ENCODE peak calls at places on chromosomes 12 and 14, in ten cellular contexts. M is tibial nerve, Q is A549, N is HCT116, S is IMR-90, K is adrenal gland, R is spleen, V is transverse colon, B is heart left ventricle, H is esophagus squamous epithelium. L is an unnamed sample. For H3K4me1, the result is how much of the 10 kb centered on the place peaks cover.

GRCh38 chr12:117189725-117190209 is 503 bp downstream of the FBXO21 start:
- DNase-seq in M (peak), V (peak), Q (peak), B (peak), N (no peak), K (peak), H (no peak), R (peak), S (peak), L (peak)

GRCh38 chr14:104680806-104681688 is 8.4 kb upstream of the INF2 start:
- DNase-seq in H (no peak), K (peak), V (peak), R (peak), Q (peak), S (peak), N (no peak), M (no peak), B (no peak), L (peak)

GRCh38 chr12:75877588-75878381 is 153.8 kb downstream of the PHLDA1 start:
- DNase-seq in R (no peak), V (no peak), N (no peak), B (no peak), S (peak), Q (no peak), H (no peak), M (no peak), K (peak), L (no peak)

GRCh38 chr12:88681271-88681670 is 101.0 kb upstream of the KITLG start:
- DNase-seq in B (no peak), N (no peak), H (no peak), M (no peak), S (no peak), V (no peak), Q (no peak), R (no peak), K (no peak), L (no peak)

GRCh38 chr12:76236640-76237039 is 111.6 kb downstream of the BBS10 start:
- DNase-seq in B (no peak), V (no peak), M (no peak), S (peak), N (peak), Q (peak), R (no peak), H (no peak), K (no peak), L (no peak)

GRCh38 chr12:101697930-101698781 is 716 bp downstream of the CHPT1 start:
- DNase-seq in H (no peak), S (peak), Q (peak), N (no peak), B (peak), K (peak), V (peak), M (peak), R (peak), L (peak)

GRCh38 chr12:102939670-102940222 is 17.7 kb upstream of the ASCL1 start:
- DNase-seq in S (no peak), M (no peak), N (no peak), Q (no peak), K (no peak), R (no peak), V (no peak), B (no peak), H (no peak), L (no peak)

GRCh38 chr12:65510584-65511050 is 232.1 kb downstream of the MSRB3 start:
- DNase-seq in B (peak), V (peak), H (no peak), N (peak), R (no peak), K (peak), Q (no peak), S (no peak), M (peak), L (peak)

GRCh38 chr12:108099778-108100177 is 29.3 kb upstream of the WSCD2 start:
- DNase-seq in M (no peak), B (no peak), V (no peak), Q (no peak), K (no peak), S (no peak), N (no peak), R (no peak), H (no peak), L (no peak)

GRCh38 chr14:99733551-99734405 is 49.7 kb downstream of the CYP46A1 start:
- DNase-seq in K (peak), H (no peak), N (no peak), S (no peak), R (peak), V (peak), B (peak), Q (no peak), M (no peak), L (no peak)

GRCh38 chr12:11949738-11950403 is 120.9 kb upstream of the BCL2L14 start:
- DNase-seq in R (peak), Q (no peak), N (no peak), M (no peak), V (no peak), H (no peak), S (no peak), B (no peak), K (peak), L (peak)

GRCh38 chr12:49895773-49896172 is 7.9 kb downstream of the FAIM2 start:
- DNase-seq in S (no peak), B (no peak), R (no peak), H (no peak), Q (no peak), M (no peak), K (no peak), V (no peak), N (no peak), L (no peak)

GRCh38 chr14:75422169-75422568 is 5.7 kb upstream of the JDP2 start:
- DNase-seq in S (peak), Q (peak), K (no peak), R (no peak), N (no peak), B (no peak), M (no peak), V (no peak), H (no peak), L (no peak)

GRCh38 chr12:16218934-16219718 is 58.4 kb downstream of the SLC15A5 start:
- DNase-seq in M (no peak), N (no peak), B (no peak), K (no peak), H (no peak), S (no peak), R (no peak), Q (no peak), V (no peak), L (no peak)

GRCh38 chr14:103396463-103396862 is 11.2 kb downstream of the MARK3 start:
- DNase-seq in B (no peak), Q (no peak), K (no peak), M (no peak), S (no peak), H (no peak), N (no peak), R (no peak), V (no peak), L (no peak)

GRCh38 chr12:106392746-106393145 is 35.2 kb downstream of the POLR3B start:
- DNase-seq in H (no peak), V (no peak), M (no peak), S (no peak), K (no peak), N (no peak), Q (no peak), B (no peak), R (no peak), L (no peak)

GRCh38 chr12:54217774-54218221 is 29.0 kb upstream of the SMUG1 start:
- DNase-seq in K (no peak), R (peak), Q (no peak), V (peak), H (no peak), N (no peak), B (no peak), M (no peak), S (no peak), L (peak)

GRCh38 chr12:121793836-121794531 is 496 bp upstream of the RHOF start:
- DNase-seq in R (peak), N (peak), V (peak), K (peak), B (peak), S (peak), Q (peak), M (peak), H (peak), L (peak)

GRCh38 chr12:55717397-55718007 is 1.7 kb downstream of the BLOC1S1 start:
- DNase-seq in Q (no peak), R (no peak), M (no peak), N (no peak), H (no peak), K (peak), V (peak), S (peak), B (no peak), L (no peak)

GRCh38 chr14:59377485-59377884 is 87.7 kb downstream of the GPR135 start:
- DNase-seq in H (no peak), K (peak), Q (no peak), R (no peak), N (no peak), B (no peak), S (no peak), M (no peak), V (no peak), L (no peak)

GRCh38 chr14:57066887-57067513 is 201.7 kb downstream of the EXOC5 start:
- DNase-seq in S (peak), N (peak), B (no peak), M (no peak), R (no peak), K (peak), Q (peak), H (no peak), V (peak), L (peak)

GRCh38 chr12:77594386-77594785 is 236.3 kb upstream of the NAV3 start:
- DNase-seq in N (no peak), H (no peak), M (no peak), V (no peak), S (no peak), K (no peak), Q (no peak), R (no peak), B (no peak), L (no peak)

GRCh38 chr12:125100551-125101434 is 35.6 kb downstream of the AACS start:
- DNase-seq in M (no peak), N (no peak), H (no peak), S (no peak), B (no peak), K (no peak), V (no peak), Q (peak), R (no peak), L (no peak)

GRCh38 chr12:56267443-56268071 is 815 bp downstream of the COQ10A start:
- DNase-seq in R (no peak), N (no peak), S (no peak), H (no peak), B (peak), M (no peak), K (peak), V (no peak), Q (no peak), L (no peak)

GRCh38 chr14:89542768-89543419 is 125.9 kb upstream of the FOXN3 start:
- DNase-seq in B (no peak), H (no peak), K (no peak), M (no peak), Q (no peak), S (no peak), R (no peak), V (no peak), N (no peak), L (no peak)

GRCh38 chr12:13074396-13075113 is 28.9 kb downstream of the GSG1 start:
- DNase-seq in K (no peak), M (no peak), H (no peak), B (no peak), V (no peak), R (no peak), S (peak), N (no peak), Q (no peak), L (no peak)

GRCh38 chr12:20212036-20212435 is 156.3 kb upstream of the PDE3A start:
- DNase-seq in R (no peak), B (no peak), N (no peak), H (no peak), S (peak), M (no peak), Q (peak), V (no peak), K (no peak), L (no peak)

DNA sequence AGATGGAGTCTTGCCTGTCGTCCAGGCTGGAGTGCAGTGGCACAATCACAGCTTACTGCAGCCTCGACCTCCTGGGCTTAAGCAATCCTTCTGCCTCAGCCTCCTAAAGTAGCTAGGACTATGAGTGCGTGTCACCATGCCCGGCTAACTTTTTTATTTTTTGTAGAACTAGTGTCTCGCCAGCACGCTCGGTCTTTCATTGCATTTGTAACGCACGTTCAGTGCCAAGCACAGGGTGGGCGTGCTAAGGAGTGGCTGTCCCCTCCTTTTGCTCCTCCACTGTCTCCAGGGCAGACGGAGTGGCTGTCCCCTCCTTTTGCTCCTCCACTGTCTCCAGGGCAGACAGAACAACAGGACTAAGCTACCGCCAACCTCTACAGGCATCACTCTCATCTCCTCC is 60.3 kb downstream of the CCDC88C start:
- DNase-seq in N (no peak), R (peak), V (no peak), B (no peak), H (no peak), Q (no peak), M (no peak), K (no peak), S (no peak), L (no peak)
- H3K4me1 ChIP-seq in N (under half), R (half or more), V (under half), B (under half), H (under half), Q (under half), M (under half), K (under half), S (under half), L (under half)

DNA sequence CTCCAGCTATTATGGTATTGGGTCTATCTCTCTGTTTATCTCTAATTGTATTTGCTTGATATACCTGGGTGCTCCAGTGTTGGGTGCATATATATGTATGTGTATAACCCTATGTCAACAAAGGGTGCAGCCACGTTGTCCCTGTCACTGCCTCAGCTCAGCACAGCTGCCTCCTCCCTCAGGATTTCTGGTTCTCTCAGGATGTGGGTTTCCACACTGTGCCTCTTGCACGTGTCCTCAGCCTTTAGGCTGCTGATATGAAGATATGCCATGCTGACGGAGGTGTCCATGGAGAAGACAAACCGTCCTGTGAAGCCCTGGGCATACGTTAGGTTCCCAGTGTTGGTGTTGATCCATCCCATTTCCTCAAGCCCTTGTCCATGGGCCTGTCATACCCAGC is 791.2 kb downstream of the TMEM121 start:
- DNase-seq in M (no peak), S (no peak), Q (no peak), N (no peak), H (no peak), K (no peak), B (no peak), V (no peak), R (no peak), L (no peak)
- TF ChIP-seq POLR2A in M (no peak), S (no peak), Q (no peak), N (no peak), H (no peak), K (no peak), B (no peak), V (no peak), R (no peak), L (no peak)

DNA sequence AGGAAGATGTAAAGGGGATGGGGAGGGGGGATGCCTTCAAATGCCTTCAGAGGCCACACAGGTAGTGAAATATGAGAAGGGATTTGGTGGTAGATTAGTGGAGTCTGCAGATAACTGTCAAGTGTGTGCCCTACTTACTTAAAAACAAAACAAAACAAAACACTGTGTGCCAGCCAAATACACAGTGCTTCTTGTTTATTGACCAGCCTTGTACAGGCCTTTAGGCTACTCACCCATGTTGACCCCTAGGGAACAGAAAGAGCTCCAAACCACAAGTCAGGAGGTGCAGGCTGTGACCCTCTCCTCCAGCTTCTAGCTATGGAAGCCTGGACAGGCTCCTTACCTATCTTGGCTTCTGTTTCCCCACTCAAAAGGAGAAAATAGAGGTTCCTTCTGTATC is 562.0 kb downstream of the ETNK1 start:
- DNase-seq in R (no peak), B (no peak), V (no peak), K (no peak), N (no peak), H (no peak), S (no peak), M (no peak), Q (no peak), L (no peak)
- H3K4me3 ChIP-seq in R (no peak), B (no peak), V (no peak), K (no peak), N (no peak), H (no peak), S (no peak), M (no peak), Q (no peak), L (no peak)

GRCh38 chr14:52939427-52939826 is 11.4 kb downstream of the FERMT2 start:
- DNase-seq in S (no peak), V (no peak), R (no peak), K (no peak), B (no peak), M (no peak), N (no peak), Q (no peak), H (no peak), L (no peak)

GRCh38 chr14:52937869-52938268 is 13.0 kb downstream of the FERMT2 start:
- DNase-seq in R (no peak), S (no peak), B (no peak), K (no peak), M (no peak), N (no peak), H (no peak), V (no peak), Q (no peak), L (no peak)

GRCh38 chr14:52936437-52936836 is 14.4 kb downstream of the FERMT2 start:
- DNase-seq in B (no peak), N (no peak), M (no peak), R (no peak), V (no peak), Q (no peak), H (no peak), S (no peak), K (no peak), L (no peak)

GRCh38 chr14:52935847-52936246 is 15.0 kb downstream of the FERMT2 start:
- DNase-seq in H (no peak), S (no peak), N (no peak), B (no peak), V (no peak), R (no peak), K (no peak), M (no peak), Q (no peak), L (no peak)

GRCh38 chr14:52937306-52937705 is 13.5 kb downstream of the FERMT2 start:
- DNase-seq in H (no peak), M (no peak), Q (no peak), S (no peak), N (no peak), V (no peak), K (no peak), B (no peak), R (no peak), L (no peak)
- H3K4me1 ChIP-seq in H (under half), M (half or more), Q (under half), S (under half), N (under half), V (under half), K (under half), B (half or more), R (under half), L (half or more)

GRCh38 chr12:6607751-6608591 is 792 bp upstream of the CHD4 start:
- DNase-seq in Q (peak), R (no peak), K (peak), S (peak), N (peak), M (peak), H (no peak), B (peak), V (peak), L (peak)

GRCh38 chr12:6608592-6609311 is 1.6 kb upstream of the CHD4 start:
- DNase-seq in V (no peak), B (no peak), N (no peak), Q (peak), M (no peak), K (peak), S (no peak), R (peak), H (no peak), L (no peak)

GRCh38 chr12:6605425-6606330 is 1.5 kb downstream of the CHD4 start:
- DNase-seq in N (no peak), R (no peak), K (peak), M (no peak), V (no peak), S (peak), Q (no peak), H (no peak), B (no peak), L (no peak)

GRCh38 chr12:6604254-6605029 is 2.7 kb downstream of the CHD4 start:
- DNase-seq in K (peak), S (no peak), N (no peak), Q (no peak), M (no peak), R (no peak), H (no peak), B (no peak), V (peak), L (no peak)

GRCh38 chr12:6606331-6607131 is 648 bp downstream of the CHD4 start:
- DNase-seq in M (peak), S (peak), K (peak), B (peak), R (peak), N (no peak), Q (peak), V (peak), H (peak), L (peak)
- TF ChIP-seq POLR2A in M (no peak), S (peak), K (peak), B (no peak), R (no peak), N (no peak), Q (no peak), V (no peak), H (no peak), L (no peak)

DNA sequence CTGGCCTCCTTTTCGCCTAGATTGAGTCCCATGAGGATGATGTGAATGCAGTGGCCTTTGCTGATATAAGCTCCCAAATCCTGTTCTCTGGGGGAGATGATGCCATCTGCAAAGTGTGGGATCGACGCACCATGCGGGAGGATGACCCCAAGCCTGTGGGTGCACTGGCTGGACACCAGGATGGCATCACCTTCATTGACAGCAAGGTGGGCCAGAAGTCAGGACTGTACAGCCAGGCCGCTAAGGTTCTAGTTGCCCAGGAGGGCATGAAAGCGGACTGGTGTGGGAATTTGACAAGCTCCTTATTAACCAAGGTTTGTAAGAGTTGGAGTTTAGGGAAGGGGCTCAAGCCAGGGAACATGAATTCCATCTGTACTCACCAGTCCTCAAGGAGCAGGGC is 4.9 kb upstream of the NRL start:
- DNase-seq in Q (no peak), N (no peak), R (peak), K (no peak), M (no peak), H (no peak), V (no peak), S (no peak), B (no peak), L (no peak)
- H3K4me3 ChIP-seq in Q (no peak), N (no peak), R (no peak), K (no peak), M (no peak), H (no peak), V (no peak), S (no peak), B (no peak), L (no peak)